ENCODE peak calls at places on chromosomes 11 and 22, in seven cellular contexts. N, E, C, D, J, H and O are unnamed samples.

GRCh38 chr11:101357771-101358170 is 226.0 kb downstream of the TRPC6 start:
- DNase-seq in C (no peak), E (no peak), D (no peak), N (no peak), H (no peak), J (no peak), O (no peak)

GRCh38 chr11:30914143-30914762 is 328.1 kb upstream of the MPPED2 start:
- DNase-seq in H (peak), D (peak), E (peak), C (peak), N (peak), J (peak), O (no peak)

GRCh38 chr22:39292002-39292401 is 27.4 kb downstream of the RPL3 start:
- DNase-seq in E (peak), H (no peak), N (no peak), C (no peak), D (no peak), J (no peak), O (no peak)

GRCh38 chr11:35163209-35163608 is 24.2 kb downstream of the CD44 start:
- DNase-seq in D (no peak), N (no peak), C (no peak), H (no peak), J (no peak), E (no peak), O (no peak)

GRCh38 chr11:17691550-17691949 is 27.8 kb upstream of the MYOD1 start:
- DNase-seq in E (no peak), C (no peak), J (no peak), D (no peak), N (no peak), H (no peak), O (no peak)

GRCh38 chr11:125253289-125253688 is 88.7 kb downstream of the PKNOX2 start:
- DNase-seq in J (no peak), H (no peak), C (no peak), E (no peak), N (no peak), D (no peak), O (no peak)

GRCh38 chr11:121767433-121767832 is 314.7 kb upstream of the SORL1-AS1 start:
- DNase-seq in N (no peak), H (no peak), D (no peak), J (peak), C (no peak), E (no peak), O (no peak)

GRCh38 chr22:32466496-32466895 is 2.2 kb upstream of the BPIFC start:
- DNase-seq in C (no peak), N (no peak), H (no peak), D (peak), E (no peak), J (no peak), O (no peak)

GRCh38 chr11:124763156-124763947 is 1.3 kb upstream of the ESAM start:
- DNase-seq in C (peak), J (peak), N (peak), D (peak), E (peak), H (no peak), O (peak)

GRCh38 chr11:70569996-70570692 is 171.8 kb downstream of the CTTN start:
- DNase-seq in N (no peak), E (peak), J (no peak), C (no peak), D (no peak), H (no peak), O (no peak)

GRCh38 chr11:115963170-115963569 is 459.0 kb upstream of the CADM1 start:
- DNase-seq in E (no peak), C (no peak), J (no peak), N (no peak), D (no peak), H (no peak), O (no peak)
- TF ChIP-seq CTCF in E (no peak), C (no peak), J (no peak), N (no peak), D (no peak), H (no peak), O (no peak)

GRCh38 chr11:57640068-57640800 is 9.5 kb downstream of the YPEL4 start:
- DNase-seq in D (no peak), C (no peak), E (no peak), J (no peak), N (no peak), H (no peak), O (no peak)

GRCh38 chr11:57638005-57638760 is 11.5 kb downstream of the YPEL4 start:
- DNase-seq in C (no peak), E (peak), D (peak), N (peak), H (peak), J (no peak), O (no peak)

GRCh38 chr11:57641011-57641410 is 8.7 kb downstream of the YPEL4 start:
- DNase-seq in C (no peak), E (no peak), H (no peak), N (no peak), D (no peak), J (peak), O (no peak)

GRCh38 chr11:57638811-57639320 is 10.8 kb downstream of the YPEL4 start:
- DNase-seq in D (no peak), H (no peak), C (no peak), E (no peak), N (no peak), J (no peak), O (no peak)

GRCh38 chr11:57639321-57640067 is 10.2 kb downstream of the YPEL4 start:
- DNase-seq in N (no peak), E (peak), D (peak), H (no peak), C (peak), J (peak), O (no peak)
- TF ChIP-seq CTCF in N (no peak), E (no peak), D (no peak), H (no peak), C (no peak), J (peak), O (no peak)

GRCh38 chr11:8365542-8365941 is 101.9 kb upstream of the LMO1 start:
- DNase-seq in C (no peak), D (no peak), N (no peak), H (no peak), J (no peak), E (no peak), O (no peak)
- TF ChIP-seq CTCF in C (no peak), D (no peak), N (no peak), H (no peak), J (no peak), E (no peak), O (no peak)

GRCh38 chr22:17009640-17010291 is 1.7 kb upstream of the GAB4 start:
- DNase-seq in D (no peak), E (no peak), H (no peak), N (no peak), J (no peak), C (no peak), O (no peak)
- TF ChIP-seq CTCF in D (no peak), E (no peak), H (no peak), N (no peak), J (peak), C (no peak), O (no peak)

DNA sequence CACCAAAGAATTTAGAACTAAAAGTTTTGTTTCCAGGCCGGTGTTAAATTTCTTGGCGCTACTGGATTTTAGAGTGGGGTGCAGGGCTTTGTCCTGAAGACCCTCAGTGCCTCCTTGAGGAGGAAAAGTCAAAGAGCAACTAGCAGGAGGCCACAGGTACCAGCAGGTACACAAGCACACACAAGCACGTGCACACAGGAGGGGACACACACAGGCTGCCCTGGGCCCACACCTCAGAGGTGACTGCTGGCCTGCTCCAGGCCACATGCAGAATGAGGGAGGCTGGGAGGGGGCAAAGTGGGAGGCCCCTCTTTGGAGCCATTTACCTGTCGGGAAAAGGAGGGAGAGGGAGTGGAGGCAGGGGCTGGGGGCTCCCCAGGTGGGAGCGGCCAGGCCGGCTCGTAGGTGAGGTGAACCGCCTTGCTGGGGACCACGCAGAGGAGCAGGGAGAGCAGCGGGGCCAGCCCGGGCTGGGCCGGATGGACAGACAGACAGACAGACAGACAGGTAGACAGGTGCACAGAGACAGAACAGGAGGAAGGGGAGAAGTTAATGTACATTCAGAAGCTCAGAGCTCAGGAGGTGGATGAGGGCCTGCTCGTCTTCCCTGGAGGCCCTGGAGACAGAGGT is 12.2 kb downstream of the RAB3IL1 start:
- DNase-seq in C (no peak), N (no peak), D (no peak), J (no peak), E (peak), H (no peak), O (no peak)
- TF ChIP-seq CTCF in C (no peak), N (no peak), D (no peak), J (no peak), E (no peak), H (no peak), O (no peak)